ENCODE peak calls at places on chromosomes 3 and 15, in four cellular contexts. J, D, G and R are unnamed samples.

GRCh38 chr3:168250415-168250861 is 154.7 kb upstream of the GOLIM4 start:
- DNase-seq in J (no peak), D (no peak), G (no peak), R (no peak)

GRCh38 chr15:62068071-62068786 is 1.5 kb downstream of the C2CD4A start:
- DNase-seq in J (peak; percentile 25), D (no peak), G (peak; percentile 15), R (no peak)

GRCh38 chr3:103437850-103438249 is 1003.0 kb downstream of the ZPLD1 start:
- DNase-seq in J (peak; percentile 31), D (no peak), G (no peak), R (no peak)

GRCh38 chr15:58467722-58468436 is 36.1 kb downstream of the LIPC start:
- DNase-seq in J (peak; percentile 94), D (peak; percentile 60), G (no peak), R (no peak)

GRCh38 chr3:19425825-19426224 is 277.5 kb downstream of the KCNH8 start:
- DNase-seq in J (no peak), D (no peak), G (no peak), R (no peak)

GRCh38 chr3:4996771-4997291 is 17.6 kb downstream of the BHLHE40 start:
- DNase-seq in J (no peak), D (no peak), G (peak; percentile 42), R (no peak)

GRCh38 chr15:73385205-73385604 is 16.4 kb upstream of the HCN4 start:
- DNase-seq in J (no peak), D (no peak), G (no peak), R (no peak)

GRCh38 chr3:134346744-134347143 is 27.5 kb downstream of the AMOTL2 start:
- DNase-seq in J (no peak), D (no peak), G (no peak), R (no peak)

GRCh38 chr15:58407366-58407765 is 24.4 kb upstream of the LIPC start:
- DNase-seq in J (no peak), D (no peak), G (no peak), R (no peak)

GRCh38 chr15:25784141-25784540 is 79.0 kb downstream of the ATP10A start:
- DNase-seq in J (no peak), D (no peak), G (no peak), R (no peak)

GRCh38 chr3:11007534-11007933 is 15.0 kb downstream of the SLC6A1 start:
- DNase-seq in J (no peak), D (no peak), G (no peak), R (no peak)

GRCh38 chr3:134274571-134274970 is 23.9 kb upstream of the RYK start:
- DNase-seq in J (no peak), D (no peak), G (no peak), R (no peak)

GRCh38 chr3:174242311-174243041 is 616.7 kb upstream of the NAALADL2 start:
- DNase-seq in J (no peak), D (no peak), G (no peak), R (no peak)

GRCh38 chr3:141979050-141979671 is 102.7 kb downstream of the ATP1B3 start:
- DNase-seq in J (no peak), D (peak; percentile 45), G (no peak), R (peak; percentile 90)

GRCh38 chr15:63708141-63708772 is 111.1 kb downstream of the FBXL22 start:
- DNase-seq in J (no peak), D (no peak), G (no peak), R (no peak)

GRCh38 chr15:91426412-91426811 is 326.4 kb downstream of the SV2B start:
- DNase-seq in J (no peak), D (no peak), G (no peak), R (no peak)

GRCh38 chr15:33292718-33293307 is 18.0 kb upstream of the RYR3 start:
- DNase-seq in J (peak; percentile 51), D (peak; percentile 51), G (peak; percentile 50), R (peak; percentile 32)

GRCh38 chr3:111667621-111668239 is 72.6 kb upstream of the ZBED2 start:
- DNase-seq in J (no peak), D (no peak), G (no peak), R (no peak)

GRCh38 chr3:64455351-64455750 is 230.1 kb upstream of the PRICKLE2 start:
- DNase-seq in J (no peak), D (no peak), G (no peak), R (no peak)

GRCh38 chr3:64456674-64457073 is 231.1 kb downstream of the ADAMTS9 start:
- DNase-seq in J (no peak), D (no peak), G (no peak), R (no peak)

GRCh38 chr3:64454768-64455167 is 229.5 kb upstream of the PRICKLE2 start:
- DNase-seq in J (no peak), D (no peak), G (no peak), R (no peak)

GRCh38 chr3:64451283-64452012 is 226.2 kb upstream of the PRICKLE2 start:
- DNase-seq in J (no peak), D (no peak), G (no peak), R (no peak)

GRCh38 chr3:64454179-64454578 is 228.9 kb upstream of the PRICKLE2 start:
- DNase-seq in J (no peak), D (no peak), G (no peak), R (no peak)
- TF ChIP-seq TCF7L2 in J (no peak), D (no peak), G (no peak), R (no peak)

GRCh38 chr3:72950801-72951200 is 45.8 kb upstream of the PPP4R2 start:
- DNase-seq in J (peak; percentile 68), D (no peak), G (no peak), R (no peak)
- TF ChIP-seq TCF7L2 in J (no peak), D (no peak), G (no peak), R (no peak)

DNA sequence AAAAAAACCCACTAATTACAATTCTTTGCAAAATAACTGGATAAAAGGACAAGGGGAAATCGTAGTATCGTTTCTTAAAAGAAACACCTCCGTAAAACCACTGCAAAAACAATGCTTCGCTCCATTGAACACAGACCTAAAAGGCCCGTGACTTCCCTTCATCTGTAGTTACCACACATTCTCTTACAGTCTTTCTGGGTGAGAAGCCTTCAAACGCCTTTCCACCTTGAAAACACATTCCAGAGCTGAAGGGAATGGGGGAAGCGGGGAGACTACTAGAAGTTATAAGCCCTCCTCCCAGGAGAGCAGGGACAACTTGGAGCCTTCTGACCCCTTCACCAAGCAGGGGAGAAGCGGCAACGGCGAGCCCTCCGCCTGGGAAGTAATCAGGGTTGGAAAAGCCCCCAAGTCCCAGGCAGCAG is 544 bp downstream of the SECISBP2L start:
- DNase-seq in J (peak; percentile 28), D (no peak), G (no peak), R (no peak)
- TF ChIP-seq TCF7L2 in J (no peak), D (no peak), G (no peak), R (no peak)

DNA sequence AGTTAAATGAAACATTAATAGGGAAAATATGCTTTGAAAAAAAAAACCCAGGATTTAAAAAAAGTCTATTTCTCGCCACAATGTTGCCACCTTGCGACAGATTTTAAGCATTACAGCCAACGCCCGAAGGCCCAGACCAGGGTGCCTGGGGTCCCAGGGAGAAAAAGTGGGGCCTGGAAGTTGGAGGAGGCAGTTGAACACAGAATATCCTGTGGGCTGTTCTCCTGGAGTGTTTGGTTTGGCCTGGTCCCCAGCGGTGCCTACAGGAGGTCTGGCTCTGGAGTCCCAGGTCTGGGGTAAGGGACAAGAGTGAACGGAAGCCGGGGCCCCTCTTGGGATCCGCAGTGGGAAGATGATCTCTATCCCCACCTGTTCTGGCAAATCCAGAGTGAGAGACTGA is 3.4 kb downstream of the RNU6-1 start:
- DNase-seq in J (no peak), D (no peak), G (peak; percentile 58), R (no peak)
- TF ChIP-seq TCF7L2 in J (no peak), D (no peak), G (no peak), R (no peak)

GRCh38 chr3:62827550-62827949 is 47.7 kb downstream of the CADPS start:
- DNase-seq in J (no peak), D (no peak), G (no peak), R (no peak)
- TF ChIP-seq TCF7L2 in J (no peak), D (no peak), G (no peak), R (no peak)